ENCODE peak calls at places on chromosomes 7 and 10, in four cellular contexts. G, R, C and A are unnamed samples.

GRCh38 chr7:24701232-24701898 is 55.9 kb downstream of the GSDME start:
- DNase-seq in C (no peak), G (peak), R (no peak), A (peak)

GRCh38 chr10:22433875-22434274 is 88.6 kb downstream of the SPAG6 start:
- DNase-seq in R (no peak), G (peak), C (no peak), A (no peak)

GRCh38 chr10:118865998-118866778 is 111.4 kb upstream of the CACUL1 start:
- DNase-seq in G (no peak), C (no peak), R (no peak), A (peak)

GRCh38 chr10:132107211-132107946 is 41.6 kb downstream of the JAKMIP3 start:
- DNase-seq in C (no peak), R (peak), G (no peak), A (no peak)

GRCh38 chr7:16098585-16099179 is 322.7 kb downstream of the CRPPA start:
- DNase-seq in C (peak), R (no peak), G (peak), A (no peak)

GRCh38 chr10:119750391-119751230 is 24.8 kb downstream of the INPP5F start:
- DNase-seq in C (peak), G (peak), R (peak), A (peak)

GRCh38 chr10:97532935-97533671 is 34.4 kb downstream of the UBTD1 start:
- DNase-seq in C (no peak), R (peak), G (peak), A (no peak)

GRCh38 chr7:150979706-150980390 is 1.7 kb upstream of the KCNH2 start:
- DNase-seq in R (no peak), C (no peak), G (no peak), A (no peak)

GRCh38 chr10:9362721-9363120 is 1308.2 kb downstream of the GATA3 start:
- DNase-seq in C (no peak), G (no peak), R (no peak), A (no peak)

GRCh38 chr10:74753295-74754211 is 72.8 kb upstream of the KAT6B start:
- DNase-seq in C (no peak), R (no peak), G (no peak), A (no peak)

GRCh38 chr10:69869291-69869841 is 67.7 kb downstream of the COL13A1 start:
- DNase-seq in R (peak), C (no peak), G (peak), A (no peak)

GRCh38 chr7:108026647-108027046 is 23.7 kb upstream of the LAMB1 start:
- DNase-seq in R (no peak), C (no peak), G (peak), A (no peak)

GRCh38 chr10:29636178-29636577 is 1.4 kb upstream of the SVIL start:
- DNase-seq in G (peak), C (no peak), R (no peak), A (no peak)

GRCh38 chr10:48255722-48256121 is 18.8 kb downstream of the FRMPD2 start:
- DNase-seq in R (no peak), G (no peak), C (no peak), A (no peak)